ENCODE peak calls at places on chromosome 15, in four cellular contexts. One of them, this sample, is unnamed.
A peak's percentile ranks its signal among the peaks of the same experiment; 100 is the strongest.

GRCh38 chr15:40456299-40456712 is 14.5 kb upstream of the CHST14 start:
- DNase-seq in HCT116: no peak
- DNase-seq in GM12878: no peak
- DNase-seq in K562: no peak
- DNase-seq in this sample: no peak

GRCh38 chr15:96170616-96171270 is 159.8 kb upstream of the NR2F2 start:
- DNase-seq in HCT116: no peak
- DNase-seq in GM12878: no peak
- DNase-seq in K562: no peak
- DNase-seq in this sample: peak; percentile 9

GRCh38 chr15:67547836-67548531 is 5.5 kb downstream of the MAP2K5 start:
- DNase-seq in HCT116: no peak
- DNase-seq in GM12878: no peak
- DNase-seq in K562: no peak
- DNase-seq in this sample: no peak

GRCh38 chr15:36831915-36832310 is 252.5 kb downstream of the CDIN1 start:
- DNase-seq in HCT116: no peak
- DNase-seq in GM12878: no peak
- DNase-seq in K562: no peak
- DNase-seq in this sample: no peak

GRCh38 chr15:80934761-80935221 is 54.8 kb downstream of the MESD start:
- DNase-seq in HCT116: no peak
- DNase-seq in GM12878: no peak
- DNase-seq in K562: no peak
- DNase-seq in this sample: no peak

GRCh38 chr15:44812029-44812517 is 75.7 kb downstream of the TRIM69 start:
- DNase-seq in HCT116: no peak
- DNase-seq in GM12878: no peak
- DNase-seq in K562: no peak
- DNase-seq in this sample: peak; percentile 93

GRCh38 chr15:48360841-48361240 is 29.6 kb downstream of the DUT start:
- DNase-seq in HCT116: peak; percentile 10
- DNase-seq in GM12878: no peak
- DNase-seq in K562: peak; percentile 62
- DNase-seq in this sample: no peak

GRCh38 chr15:82972990-82973389 is 13.0 kb upstream of the RAMAC start:
- DNase-seq in HCT116: no peak
- DNase-seq in GM12878: no peak
- DNase-seq in K562: no peak
- DNase-seq in this sample: no peak

GRCh38 chr15:96264351-96264798 is 66.1 kb upstream of the NR2F2 start:
- DNase-seq in HCT116: peak; percentile 65
- DNase-seq in GM12878: no peak
- DNase-seq in K562: peak; percentile 62
- DNase-seq in this sample: peak; percentile 65

GRCh38 chr15:91625506-91625905 is 228.0 kb upstream of the SLCO3A1 start:
- DNase-seq in HCT116: no peak
- DNase-seq in GM12878: no peak
- DNase-seq in K562: no peak
- DNase-seq in this sample: no peak

GRCh38 chr15:91632176-91632575 is 221.3 kb upstream of the SLCO3A1 start:
- DNase-seq in HCT116: no peak
- DNase-seq in GM12878: no peak
- DNase-seq in K562: no peak
- DNase-seq in this sample: no peak

GRCh38 chr15:91622676-91623342 is 230.7 kb upstream of the SLCO3A1 start:
- DNase-seq in HCT116: no peak
- DNase-seq in GM12878: no peak
- DNase-seq in K562: no peak
- DNase-seq in this sample: no peak

GRCh38 chr15:91630090-91630489 is 223.4 kb upstream of the SLCO3A1 start:
- DNase-seq in HCT116: no peak
- DNase-seq in GM12878: no peak
- DNase-seq in K562: no peak
- DNase-seq in this sample: no peak

DNA sequence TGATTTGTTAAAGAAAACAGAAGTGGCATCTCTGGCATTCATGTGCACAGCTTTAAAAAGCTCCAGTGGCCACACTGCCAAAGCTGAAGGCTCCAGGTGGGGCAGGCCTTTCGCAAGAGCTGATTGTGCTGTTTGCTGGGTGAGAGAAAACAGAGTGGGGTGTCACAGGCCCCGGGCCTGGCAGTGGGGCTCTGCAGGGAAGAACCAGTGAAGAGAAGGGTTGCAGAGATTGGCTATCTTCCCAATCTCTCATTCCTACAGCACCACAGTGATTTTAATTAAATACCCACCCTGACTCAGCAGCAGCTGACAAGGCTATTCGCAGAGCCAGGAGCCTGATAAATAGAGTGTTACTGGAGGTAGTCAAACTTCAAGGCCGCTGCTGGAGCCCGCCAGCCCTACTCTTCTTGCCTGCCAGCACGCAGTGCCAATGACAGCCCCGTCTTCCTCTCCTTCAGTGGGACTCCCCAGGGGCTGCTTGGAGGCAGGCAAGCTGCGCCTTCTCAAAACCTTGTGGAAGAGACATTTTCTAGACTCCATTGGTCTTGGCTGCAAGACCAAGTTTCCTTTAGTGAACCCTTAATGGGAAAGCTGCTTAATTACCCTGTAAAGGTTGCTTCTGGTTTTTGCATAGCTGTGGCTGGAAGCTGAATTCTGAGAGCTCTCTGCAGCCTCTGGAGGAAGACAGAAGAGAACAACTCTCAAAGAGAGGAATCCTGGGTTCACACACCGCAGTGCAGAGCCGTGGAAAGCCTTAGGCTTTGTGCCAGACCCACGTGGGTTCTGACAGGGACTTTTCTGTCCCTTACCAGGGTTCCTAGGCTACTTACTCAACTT is 225.8 kb upstream of the SLCO3A1 start:
- DNase-seq in HCT116: no peak
- DNase-seq in GM12878: no peak
- DNase-seq in K562: no peak
- DNase-seq in this sample: no peak
- TF ChIP-seq ZBTB33 in HCT116: no peak
- TF ChIP-seq ZBTB33 in GM12878: no peak
- TF ChIP-seq ZBTB33 in K562: no peak
- TF ChIP-seq ZBTB33 in this sample: no peak

GRCh38 chr15:91304210-91304609 is 204.2 kb downstream of the SV2B start:
- DNase-seq in HCT116: no peak
- DNase-seq in GM12878: no peak
- DNase-seq in K562: no peak
- DNase-seq in this sample: no peak
- TF ChIP-seq REST in HCT116: no peak
- TF ChIP-seq REST in GM12878: no peak
- TF ChIP-seq REST in K562: no peak
- TF ChIP-seq REST in this sample: no peak

GRCh38 chr15:56957812-56958406 is 39.5 kb downstream of the TCF12 start:
- DNase-seq in HCT116: no peak
- DNase-seq in GM12878: no peak
- DNase-seq in K562: no peak
- DNase-seq in this sample: peak; percentile 86
- TF ChIP-seq ZBTB33 in HCT116: no peak
- TF ChIP-seq ZBTB33 in GM12878: no peak
- TF ChIP-seq ZBTB33 in K562: no peak
- TF ChIP-seq ZBTB33 in this sample: no peak

GRCh38 chr15:64127521-64128275 is 23.8 kb upstream of the SNX22 start:
- DNase-seq in HCT116: no peak
- DNase-seq in GM12878: no peak
- DNase-seq in K562: no peak
- DNase-seq in this sample: no peak
- TF ChIP-seq REST in HCT116: no peak
- TF ChIP-seq REST in GM12878: no peak
- TF ChIP-seq REST in K562: no peak
- TF ChIP-seq REST in this sample: no peak

DNA sequence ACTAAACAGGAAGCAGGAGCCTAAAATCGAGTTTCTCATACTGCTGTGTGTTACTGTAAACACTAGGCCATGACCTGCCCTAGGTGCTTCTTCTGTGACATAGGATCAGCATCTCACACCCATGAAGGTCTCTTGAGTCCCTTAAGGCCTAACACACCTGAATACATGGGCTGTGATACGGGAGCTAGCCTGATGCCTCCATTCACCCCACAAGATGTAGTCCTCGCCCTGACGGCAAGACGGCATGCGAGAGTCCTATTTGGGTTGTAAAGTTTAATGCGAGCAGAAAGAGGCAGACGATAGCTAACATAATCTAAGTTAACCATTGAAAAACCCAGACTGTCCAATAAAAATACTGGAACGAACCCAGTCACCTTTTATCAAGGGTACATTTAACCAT is 241.1 kb upstream of the ICE2 start:
- DNase-seq in HCT116: no peak
- DNase-seq in GM12878: no peak
- DNase-seq in K562: no peak
- DNase-seq in this sample: no peak
- TF ChIP-seq ZBTB33 in HCT116: no peak
- TF ChIP-seq ZBTB33 in GM12878: no peak
- TF ChIP-seq ZBTB33 in K562: no peak
- TF ChIP-seq ZBTB33 in this sample: no peak

DNA sequence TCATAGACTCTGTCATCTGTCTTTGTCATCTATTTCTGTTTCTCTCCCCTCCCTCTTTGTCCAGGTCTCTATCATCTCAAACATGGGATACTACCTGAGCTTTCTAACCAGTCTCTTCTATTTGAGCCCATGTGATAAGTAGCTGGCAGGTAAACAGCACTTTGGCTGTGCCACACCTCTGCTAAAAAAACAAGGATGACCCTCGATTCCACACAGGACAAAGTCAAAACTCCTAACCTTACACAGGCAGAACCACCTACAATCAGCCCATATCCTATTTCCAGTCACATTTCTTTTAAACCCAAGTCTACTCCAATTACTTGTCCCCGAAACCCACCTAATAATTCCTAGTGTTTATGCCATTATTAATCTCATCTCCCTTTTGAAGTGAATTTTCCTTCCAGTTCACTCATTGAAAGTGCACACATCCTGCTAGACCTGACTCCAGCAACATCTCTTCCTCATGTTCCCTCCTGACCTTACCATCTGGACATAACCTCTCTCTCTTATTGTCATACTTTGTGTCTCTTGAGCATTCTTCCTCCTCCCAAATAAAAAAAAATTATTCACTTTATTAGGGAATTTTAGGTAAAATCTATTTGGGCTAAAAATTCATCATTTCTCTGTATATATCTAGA is 256.1 kb upstream of the ONECUT1 start:
- DNase-seq in HCT116: no peak
- DNase-seq in GM12878: no peak
- DNase-seq in K562: no peak
- DNase-seq in this sample: no peak
- TF ChIP-seq REST in HCT116: no peak
- TF ChIP-seq REST in GM12878: no peak
- TF ChIP-seq REST in K562: no peak
- TF ChIP-seq REST in this sample: no peak

GRCh38 chr15:72306211-72306785 is 13.7 kb downstream of the CELF6 start:
- DNase-seq in HCT116: no peak
- DNase-seq in GM12878: no peak
- DNase-seq in K562: peak; percentile 23
- DNase-seq in this sample: no peak
- TF ChIP-seq ZBTB33 in HCT116: no peak
- TF ChIP-seq ZBTB33 in GM12878: no peak
- TF ChIP-seq ZBTB33 in K562: no peak
- TF ChIP-seq ZBTB33 in this sample: no peak

GRCh38 chr15:86444527-86444926 is 364.9 kb downstream of the AGBL1 start:
- DNase-seq in HCT116: no peak
- DNase-seq in GM12878: no peak
- DNase-seq in K562: no peak
- DNase-seq in this sample: no peak

DNA sequence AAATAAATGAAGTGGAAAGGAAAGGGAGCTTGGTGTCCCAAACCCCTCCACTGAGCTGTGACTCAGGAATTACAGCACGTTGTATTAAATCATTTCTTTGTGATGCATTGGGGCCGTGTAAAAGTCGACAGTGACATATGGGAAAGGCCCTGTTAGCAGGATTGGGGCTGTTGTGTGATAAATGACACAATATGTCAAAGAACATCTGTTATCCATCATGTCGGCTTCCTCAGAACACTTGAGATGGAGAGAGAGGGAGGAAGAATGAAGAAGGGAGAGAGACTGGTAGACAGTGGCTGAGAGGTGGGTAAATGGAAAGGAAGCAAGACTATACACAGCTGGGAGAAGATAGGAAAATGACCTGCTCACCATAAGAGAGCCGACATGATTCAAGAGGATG is 366.1 kb downstream of the AGBL1 start:
- DNase-seq in HCT116: no peak
- DNase-seq in GM12878: no peak
- DNase-seq in K562: no peak
- DNase-seq in this sample: no peak
- TF ChIP-seq REST in HCT116: no peak
- TF ChIP-seq REST in GM12878: no peak
- TF ChIP-seq REST in K562: no peak
- TF ChIP-seq REST in this sample: no peak

GRCh38 chr15:77530576-77530975 is 102.1 kb downstream of the LINGO1 start:
- DNase-seq in HCT116: no peak
- DNase-seq in GM12878: no peak
- DNase-seq in K562: no peak
- DNase-seq in this sample: no peak
- TF ChIP-seq ZBTB33 in HCT116: no peak
- TF ChIP-seq ZBTB33 in GM12878: no peak
- TF ChIP-seq ZBTB33 in K562: no peak
- TF ChIP-seq ZBTB33 in this sample: no peak

GRCh38 chr15:91472316-91472756 is 372.3 kb downstream of the SV2B start:
- DNase-seq in HCT116: no peak
- DNase-seq in GM12878: no peak
- DNase-seq in K562: no peak
- DNase-seq in this sample: no peak

GRCh38 chr15:91480426-91480825 is 373.1 kb upstream of the SLCO3A1 start:
- DNase-seq in HCT116: no peak
- DNase-seq in GM12878: no peak
- DNase-seq in K562: no peak
- DNase-seq in this sample: no peak

GRCh38 chr15:91478717-91479191 is 374.8 kb upstream of the SLCO3A1 start:
- DNase-seq in HCT116: no peak
- DNase-seq in GM12878: no peak
- DNase-seq in K562: peak; percentile 88
- DNase-seq in this sample: no peak

GRCh38 chr15:91473894-91474293 is 373.8 kb downstream of the SV2B start:
- DNase-seq in HCT116: no peak
- DNase-seq in GM12878: no peak
- DNase-seq in K562: no peak
- DNase-seq in this sample: no peak

DNA sequence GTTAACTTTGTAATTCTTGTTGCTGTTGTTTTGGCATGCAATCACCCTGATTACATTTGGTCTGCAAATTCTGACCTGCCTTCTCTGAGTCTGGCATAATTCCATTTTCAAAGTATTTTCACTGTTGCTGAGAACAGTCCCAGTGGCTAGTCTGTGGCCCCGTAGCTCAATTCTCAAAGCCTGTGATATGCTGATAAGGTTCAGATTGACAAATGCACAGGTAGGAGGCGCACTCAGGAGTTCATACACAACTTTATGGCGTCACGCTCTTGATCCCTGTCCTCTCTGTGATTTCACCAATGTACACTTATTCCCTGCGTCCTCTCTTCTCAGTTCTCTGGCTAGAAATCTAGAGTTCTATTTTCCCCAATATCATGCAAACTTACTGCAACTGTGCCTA is 376.6 kb upstream of the SLCO3A1 start:
- DNase-seq in HCT116: no peak
- DNase-seq in GM12878: no peak
- DNase-seq in K562: peak; percentile 75
- DNase-seq in this sample: no peak
- TF ChIP-seq REST in HCT116: no peak
- TF ChIP-seq REST in GM12878: no peak
- TF ChIP-seq REST in K562: no peak
- TF ChIP-seq REST in this sample: no peak